ENCODE peak calls at places on chromosomes 7 and 10, in five cellular contexts. J, W, M, S and N are unnamed samples.

GRCh38 chr7:101814081-101814995 is 3.1 kb upstream of the CUX1 start:
- DNase-seq in S (peak), M (peak), J (peak), W (peak), N (peak)

GRCh38 chr10:120460776-120461175 is 3.7 kb downstream of the PLPP4 start:
- DNase-seq in M (no peak), J (no peak), S (peak), W (peak), N (peak)

GRCh38 chr7:108716783-108717182 is 147.1 kb downstream of the DNAJB9 start:
- DNase-seq in S (peak), W (peak), J (no peak), M (no peak), N (no peak)

GRCh38 chr7:142516038-142516501 is 233.2 kb upstream of the PRSS1 start:
- DNase-seq in J (peak), W (peak), S (peak), M (peak), N (peak)

GRCh38 chr7:6252310-6252709 is 20.1 kb downstream of the CYTH3 start:
- DNase-seq in J (no peak), S (peak), W (peak), M (no peak), N (no peak)

GRCh38 chr10:86104156-86104555 is 262.4 kb downstream of the GRID1 start:
- DNase-seq in W (no peak), M (no peak), S (no peak), J (no peak), N (no peak)

GRCh38 chr10:44335330-44336021 is 49.4 kb downstream of the CXCL12 start:
- DNase-seq in J (no peak), W (no peak), M (no peak), S (no peak), N (no peak)

GRCh38 chr10:126945351-126946035 is 40.3 kb downstream of the DOCK1 start:
- DNase-seq in J (no peak), S (no peak), M (no peak), W (no peak), N (no peak)

GRCh38 chr7:27187702-27188665 is 3.0 kb upstream of the HOXA11 start:
- DNase-seq in J (no peak), M (peak), W (no peak), S (no peak), N (no peak)

GRCh38 chr7:18262054-18262453 is 233.5 kb upstream of the HDAC9 start:
- DNase-seq in W (peak), S (no peak), J (no peak), M (no peak), N (peak)

GRCh38 chr10:97234403-97234802 is 48.6 kb upstream of the SLIT1 start:
- DNase-seq in M (no peak), S (peak), J (peak), W (peak), N (peak)

GRCh38 chr10:15518256-15518655 is 147.2 kb upstream of the FAM171A1 start:
- DNase-seq in J (no peak), M (no peak), W (no peak), S (no peak), N (no peak)

GRCh38 chr10:59283456-59284082 is 78.8 kb downstream of the FAM13C start:
- DNase-seq in M (no peak), W (no peak), J (peak), S (peak), N (peak)

GRCh38 chr7:116310131-116310530 is 99.8 kb downstream of the TES start:
- DNase-seq in M (no peak), W (no peak), S (no peak), J (no peak), N (no peak)

GRCh38 chr7:4995429-4995969 is 36.5 kb upstream of the MMD2 start:
- DNase-seq in W (no peak), S (no peak), M (no peak), J (no peak), N (no peak)

GRCh38 chr7:40211291-40212003 is 76.6 kb downstream of the SUGCT start:
- DNase-seq in M (no peak), J (no peak), W (no peak), S (peak), N (peak)

GRCh38 chr10:114615600-114616007 is 42.5 kb downstream of the ABLIM1 start:
- DNase-seq in M (no peak), J (no peak), W (no peak), S (no peak), N (no peak)

GRCh38 chr7:115782716-115783460 is 247.7 kb downstream of the TFEC start:
- DNase-seq in S (no peak), J (no peak), W (no peak), M (no peak), N (no peak)

GRCh38 chr7:32535303-32535702 is 40.0 kb downstream of the AVL9 start:
- DNase-seq in J (no peak), W (no peak), M (no peak), S (no peak), N (no peak)

GRCh38 chr7:108079291-108080057 is 50.7 kb downstream of the LAMB4 start:
- DNase-seq in J (no peak), S (peak), M (no peak), W (peak), N (no peak)

GRCh38 chr10:69703256-69703655 is 73.2 kb downstream of the FAM241B start:
- DNase-seq in J (no peak), S (no peak), W (no peak), M (no peak), N (no peak)

GRCh38 chr7:155354371-155355048 is 56.8 kb downstream of the INSIG1 start:
- DNase-seq in W (no peak), J (no peak), M (no peak), S (no peak), N (no peak)

DNA sequence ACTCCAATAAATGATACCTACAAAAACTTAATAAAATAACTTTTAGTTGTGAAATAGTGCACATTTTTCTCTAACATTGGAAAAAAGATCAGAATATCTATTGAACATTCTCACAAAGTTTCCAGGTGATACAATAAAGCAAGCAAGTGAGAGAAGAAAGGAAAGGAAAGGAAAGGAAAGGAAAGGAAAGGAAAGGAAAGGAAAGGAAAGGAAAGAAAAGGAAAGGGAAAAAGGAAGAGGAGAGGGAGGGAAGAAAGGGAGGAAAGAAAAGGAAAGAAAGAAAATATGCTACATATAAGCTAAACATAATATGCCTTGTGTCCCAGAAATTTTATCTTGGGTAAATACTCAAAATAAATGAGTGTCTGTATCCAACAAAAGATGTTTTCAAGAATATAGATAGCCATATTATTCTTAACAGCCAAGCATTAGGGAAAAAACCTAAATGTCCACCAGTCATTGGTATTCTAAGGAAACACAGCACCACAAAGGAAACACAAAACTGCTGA is 510.2 kb upstream of the ZWINT start:
- DNase-seq in M (no peak), S (no peak), W (no peak), J (no peak), N (no peak)
- H3K9ac ChIP-seq in M (no peak), S (no peak), W (no peak), J (no peak), N (no peak)

DNA sequence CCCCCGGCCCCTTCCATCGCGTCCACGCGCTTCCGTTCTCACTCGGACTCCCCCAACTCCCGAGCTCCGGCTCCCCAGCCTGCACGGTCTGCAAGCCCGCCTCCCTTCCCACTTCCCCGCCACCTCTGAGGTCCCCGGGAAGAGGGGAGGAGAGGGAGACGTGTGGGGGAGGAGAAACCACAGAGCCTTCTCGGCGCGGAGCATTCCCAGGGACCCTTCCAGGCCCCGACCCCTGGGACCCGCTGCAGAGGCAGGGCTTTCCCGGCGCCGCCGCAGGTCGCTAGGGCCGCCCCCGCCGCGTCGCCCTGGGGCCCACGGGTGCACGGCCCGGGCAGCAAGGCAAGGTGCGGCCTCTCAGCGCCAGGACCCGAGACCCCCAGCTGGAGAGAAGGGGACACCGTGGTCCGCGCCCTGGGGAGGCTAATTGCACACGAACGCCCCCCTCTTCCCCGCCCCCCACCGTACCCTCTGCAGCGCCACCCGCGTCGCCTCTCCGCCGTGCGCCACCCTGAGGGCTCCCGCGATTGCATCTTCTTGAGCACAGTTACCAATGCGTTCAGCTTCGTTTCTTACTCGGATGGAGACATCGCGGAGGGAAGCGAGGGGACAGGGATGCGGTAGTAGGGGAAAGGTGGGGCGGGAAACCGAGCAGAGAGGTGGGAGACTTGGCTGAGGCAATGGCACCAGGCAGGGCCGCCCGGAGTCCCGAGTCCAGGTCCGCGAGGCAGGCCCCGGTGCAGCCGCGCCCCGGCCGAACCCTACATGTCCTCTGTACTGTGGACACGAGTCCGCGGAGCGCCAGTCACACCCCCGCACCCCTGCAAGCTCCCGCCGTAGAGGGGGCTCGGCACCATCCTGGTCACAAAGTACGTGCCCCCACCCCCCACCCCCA is 29.0 kb downstream of the SKIDA1 start:
- DNase-seq in S (peak), M (peak), J (no peak), W (peak), N (peak)
- H2AK5ac ChIP-seq in S (no peak), M (no peak), J (peak), W (no peak), N (peak)

GRCh38 chr7:36118344-36118743 is 34.7 kb upstream of the EEPD1 start:
- DNase-seq in S (no peak), J (no peak), W (no peak), M (no peak), N (no peak)

GRCh38 chr7:36119005-36119711 is 33.9 kb upstream of the EEPD1 start:
- DNase-seq in S (peak), J (no peak), M (no peak), W (peak), N (no peak)

GRCh38 chr7:36115448-36116321 is 37.4 kb upstream of the EEPD1 start:
- DNase-seq in S (peak), M (no peak), J (no peak), W (peak), N (no peak)

GRCh38 chr7:36116347-36117200 is 36.5 kb upstream of the EEPD1 start:
- DNase-seq in M (no peak), J (no peak), S (no peak), W (no peak), N (no peak)

DNA sequence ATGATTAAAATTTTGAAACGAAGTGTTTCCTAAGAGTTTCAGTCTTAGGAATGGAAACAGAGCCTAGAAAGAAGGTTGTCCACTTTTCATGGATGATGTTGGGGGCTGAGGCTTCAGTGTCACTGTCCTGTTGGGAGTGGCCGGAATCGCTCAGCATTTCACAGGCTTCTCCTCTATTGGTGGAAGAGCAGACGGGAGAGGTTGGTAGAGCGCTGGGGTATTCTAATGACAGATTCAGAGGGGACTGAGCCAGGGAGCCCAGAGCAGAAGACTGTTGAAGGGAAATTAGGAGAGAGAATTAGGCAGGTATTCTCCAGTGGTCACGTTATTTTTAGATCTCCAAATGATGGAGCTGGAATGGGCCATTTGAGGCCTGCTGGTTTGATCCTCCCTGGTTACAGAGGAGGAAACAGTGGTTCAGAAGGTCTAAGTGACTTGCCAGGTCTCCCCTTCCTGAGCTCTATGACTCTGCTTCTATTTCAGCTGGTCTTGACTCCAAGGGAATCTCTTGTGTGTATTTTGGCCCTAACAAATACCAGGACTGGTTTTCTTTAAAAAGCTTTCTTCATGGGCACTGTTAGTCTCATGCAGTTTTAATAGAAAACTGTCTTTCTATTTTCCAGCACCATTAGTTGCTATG is 35.7 kb upstream of the EEPD1 start:
- DNase-seq in S (no peak), J (no peak), M (no peak), W (no peak), N (no peak)
- H3K18ac ChIP-seq in S (peak), J (no peak), M (no peak), W (no peak), N (no peak)

DNA sequence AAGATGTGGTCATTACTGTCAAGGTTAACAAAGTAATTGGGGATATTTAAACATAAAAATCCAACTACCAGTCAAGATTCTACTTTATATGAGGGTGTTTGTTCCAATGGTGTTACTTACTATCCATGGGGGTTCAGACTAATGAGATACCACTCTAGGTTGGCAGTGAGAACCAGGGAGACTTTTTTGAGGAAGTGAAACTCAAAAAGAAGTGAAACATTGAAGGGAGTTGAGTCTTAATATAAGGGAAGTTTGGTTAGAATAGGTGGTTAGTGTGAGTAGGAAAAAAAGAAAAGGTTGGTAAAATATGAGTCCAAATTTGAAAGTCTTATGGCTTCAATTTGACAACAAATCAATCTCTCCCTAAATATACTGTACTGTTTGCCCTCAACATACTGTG is 123.6 kb upstream of the ANK3 start:
- DNase-seq in J (no peak), M (no peak), W (no peak), S (no peak), N (no peak)
- H3K9ac ChIP-seq in J (no peak), M (no peak), W (no peak), S (no peak), N (no peak)

DNA sequence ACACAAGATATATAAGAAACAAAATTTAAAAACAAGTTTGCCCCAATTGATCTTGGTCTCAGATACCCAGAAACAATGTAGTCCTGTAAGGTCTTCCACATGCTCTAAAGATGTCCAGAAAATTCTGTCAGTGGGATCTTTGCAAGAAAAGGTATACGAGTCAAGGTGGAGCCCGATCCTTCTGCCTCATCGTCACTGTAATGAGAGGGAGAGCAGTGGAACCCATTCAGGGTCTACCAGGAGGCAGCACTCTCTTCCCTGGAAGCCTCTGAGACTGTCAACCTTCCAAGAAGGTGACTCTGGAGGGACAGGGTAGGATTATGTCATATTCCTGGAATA is 112.8 kb downstream of the JCAD start:
- DNase-seq in M (no peak), J (no peak), S (no peak), W (no peak), N (no peak)
- H2AK5ac ChIP-seq in M (no peak), J (no peak), S (peak), W (peak), N (no peak)

GRCh38 chr7:70828366-70828765 is 303.6 kb upstream of the GALNT17 start:
- DNase-seq in S (no peak), W (no peak), J (no peak), M (no peak), N (no peak)

GRCh38 chr7:70830060-70830395 is 301.9 kb upstream of the GALNT17 start:
- DNase-seq in W (no peak), J (no peak), M (no peak), S (no peak), N (no peak)

GRCh38 chr7:70829221-70830059 is 302.5 kb upstream of the GALNT17 start:
- DNase-seq in M (peak), S (peak), J (peak), W (peak), N (peak)

GRCh38 chr7:70833726-70834125 is 298.2 kb upstream of the GALNT17 start:
- DNase-seq in M (no peak), W (no peak), S (peak), J (no peak), N (peak)

GRCh38 chr7:70830426-70830825 is 301.5 kb upstream of the GALNT17 start:
- DNase-seq in J (no peak), S (no peak), M (no peak), W (no peak), N (no peak)
- H3K18ac ChIP-seq in J (no peak), S (no peak), M (no peak), W (no peak), N (no peak)

DNA sequence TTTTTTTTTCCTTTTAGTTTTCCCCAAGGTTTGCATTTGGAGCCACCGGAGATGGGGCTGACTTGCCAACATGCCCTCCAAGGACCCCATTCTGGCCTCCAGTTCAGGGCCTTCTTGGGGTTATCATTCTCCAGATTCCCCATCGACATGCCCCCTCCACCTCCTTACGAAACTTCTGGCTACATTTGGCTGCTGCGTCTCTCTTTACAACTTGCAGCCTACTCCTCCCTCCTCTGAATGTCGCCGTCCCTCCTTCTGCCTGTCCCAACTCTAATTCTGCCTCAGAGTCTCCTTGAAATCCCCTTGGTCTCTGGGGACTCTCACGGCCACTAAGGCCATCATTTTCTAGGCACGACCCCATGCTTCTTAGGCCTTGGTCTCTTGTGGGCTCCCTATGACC is 72.2 kb upstream of the PODXL start:
- DNase-seq in W (no peak), J (no peak), M (no peak), S (no peak), N (no peak)
- H3K9ac ChIP-seq in W (peak), J (no peak), M (no peak), S (no peak), N (no peak)

GRCh38 chr7:129644634-129645230 is 33.2 kb downstream of the NRF1 start:
- DNase-seq in W (peak), J (no peak), M (no peak), S (peak), N (no peak)

GRCh38 chr7:129646369-129647021 is 35.0 kb downstream of the NRF1 start:
- DNase-seq in W (no peak), S (no peak), M (peak), J (no peak), N (peak)

GRCh38 chr7:129640400-129640799 is 28.9 kb downstream of the NRF1 start:
- DNase-seq in M (no peak), W (no peak), J (no peak), S (no peak), N (no peak)

GRCh38 chr7:129642871-129643515 is 31.5 kb downstream of the NRF1 start:
- DNase-seq in J (no peak), W (no peak), M (no peak), S (no peak), N (no peak)

GRCh38 chr7:129643545-129644170 is 32.1 kb downstream of the NRF1 start:
- DNase-seq in J (no peak), S (no peak), W (no peak), M (no peak), N (no peak)
- H2AK5ac ChIP-seq in J (no peak), S (no peak), W (no peak), M (no peak), N (no peak)

DNA sequence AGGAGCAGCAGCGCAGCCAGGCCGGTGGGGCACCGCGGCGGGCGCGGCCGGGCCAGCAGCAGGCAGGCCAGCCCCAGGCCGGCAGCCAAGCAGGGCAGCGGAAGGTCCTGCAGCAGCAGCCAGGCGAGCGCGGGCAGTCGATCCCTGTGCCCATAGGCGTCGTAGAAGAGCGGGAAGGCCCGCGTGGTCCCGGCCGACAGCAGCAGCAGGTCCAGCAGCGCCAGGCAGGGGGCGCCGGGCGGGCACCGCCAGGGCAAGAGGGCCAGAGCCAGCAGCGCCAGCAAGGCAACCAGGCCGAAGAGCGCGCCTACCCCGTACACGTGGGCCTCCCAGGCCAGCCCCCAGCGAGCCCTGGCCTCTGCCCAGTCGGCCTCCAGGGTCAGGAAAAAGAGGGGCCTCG is 8.4 kb upstream of the RBM28 start:
- DNase-seq in M (peak), W (peak), S (peak), J (peak), N (peak)
- H3K18ac ChIP-seq in M (no peak), W (no peak), S (no peak), J (peak), N (no peak)